ENCODE peak calls at places on chromosome 21, in five cellular contexts. I is effector memory CD4-positive, alpha-beta T cell; W is AG10803; G is GM12865; N is cardiac fibroblast. M is an unnamed sample.
A peak's percentile ranks its signal among the peaks of the same experiment; 100 is the strongest.

GRCh38 chr21:40846057-40846456 is 901 bp downstream of the DSCAM start:
- DNase-seq in I (no peak), W (no peak), G (no peak), N (no peak), M (no peak)

GRCh38 chr21:20551939-20552338 is 446.3 kb upstream of the NCAM2 start:
- DNase-seq in I (no peak), W (no peak), G (no peak), N (no peak), M (no peak)

GRCh38 chr21:18529253-18529652 is 125.7 kb upstream of the TMPRSS15 start:
- DNase-seq in I (no peak), W (peak; percentile 9), G (no peak), N (peak; percentile 6), M (no peak)

GRCh38 chr21:27584266-27584665 is 617.4 kb upstream of the ADAMTS5 start:
- DNase-seq in I (no peak), W (no peak), G (no peak), N (no peak), M (no peak)

GRCh38 chr21:14673649-14674048 is 127.5 kb upstream of the SAMSN1 start:
- DNase-seq in I (no peak), W (no peak), G (no peak), N (no peak), M (no peak)

GRCh38 chr21:43864313-43864805 is 664 bp upstream of the AGPAT3 start:
- DNase-seq in I (no peak), W (peak; percentile 45), G (peak; percentile 60), N (peak; percentile 31), M (no peak)

GRCh38 chr21:28207776-28208175 is 784.9 kb downstream of the LTN1 start:
- DNase-seq in I (no peak), W (peak; percentile 83), G (no peak), N (peak; percentile 74), M (no peak)

GRCh38 chr21:39852726-39853510 is 14.3 kb upstream of the PCP4 start:
- DNase-seq in I (no peak), W (no peak), G (no peak), N (no peak), M (no peak)

GRCh38 chr21:28311776-28312175 is 680.9 kb downstream of the LTN1 start:
- DNase-seq in I (no peak), W (no peak), G (no peak), N (no peak), M (no peak)

GRCh38 chr21:28822064-28822402 is 170.6 kb downstream of the LTN1 start:
- DNase-seq in I (no peak), W (no peak), G (no peak), N (no peak), M (no peak)

GRCh38 chr21:41521489-41522027 is 13.6 kb upstream of the TMPRSS2 start:
- DNase-seq in I (no peak), W (no peak), G (no peak), N (no peak), M (no peak)

GRCh38 chr21:46660505-46660904 is 25.0 kb downstream of the PRMT2 start:
- DNase-seq in I (no peak), W (no peak), G (no peak), N (no peak), M (no peak)

GRCh38 chr21:27513016-27513415 is 546.1 kb upstream of the ADAMTS5 start:
- DNase-seq in I (no peak), W (no peak), G (no peak), N (peak; percentile 67), M (no peak)

GRCh38 chr21:36463204-36463603 is 16.7 kb downstream of the CLDN14 start:
- DNase-seq in I (no peak), W (no peak), G (no peak), N (no peak), M (no peak)

GRCh38 chr21:17461014-17461413 is 51.8 kb upstream of the CXADR start:
- DNase-seq in I (no peak), W (peak; percentile 74), G (no peak), N (peak; percentile 91), M (no peak)

GRCh38 chr21:29436143-29436542 is 137.4 kb downstream of the BACH1 start:
- DNase-seq in I (peak; percentile 2), W (no peak), G (no peak), N (peak; percentile 90), M (no peak)

GRCh38 chr21:36509966-36510742 is 30.2 kb upstream of the CLDN14 start:
- DNase-seq in I (no peak), W (no peak), G (peak; percentile 71), N (no peak), M (no peak)

GRCh38 chr21:31560479-31560878 is 99.0 kb upstream of the SOD1 start:
- DNase-seq in I (no peak), W (no peak), G (no peak), N (no peak), M (peak; percentile 60)
- H3K4me3 ChIP-seq in I (no peak overlapping the region), W (no peak overlapping the region), G (no peak overlapping the region), N (no peak overlapping the region), M (no peak overlapping the region)

DNA sequence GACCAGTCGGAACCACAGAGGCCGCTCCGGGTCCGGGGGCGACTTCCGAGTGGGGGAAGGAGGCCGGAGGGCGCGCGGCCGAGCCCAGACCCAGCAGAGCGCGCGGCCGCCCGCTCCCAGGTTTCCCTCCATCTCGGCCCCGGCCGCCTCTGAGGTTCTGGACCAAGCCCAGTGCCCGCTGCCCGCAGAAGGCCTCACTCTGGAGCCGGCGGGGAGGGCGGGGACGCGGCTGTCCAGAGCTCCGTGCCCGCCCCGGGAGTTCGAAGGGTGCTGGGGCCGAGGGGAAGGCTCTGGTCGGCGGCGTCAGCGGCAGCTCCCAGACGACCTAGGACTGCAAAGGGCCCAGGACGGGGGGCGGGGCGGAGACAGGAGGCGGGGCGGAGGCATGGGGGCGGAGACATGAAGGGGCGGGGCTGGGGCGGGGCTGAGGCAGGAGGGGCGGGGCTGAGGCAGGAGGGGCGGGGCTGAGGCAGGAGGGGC is 48.0 kb upstream of the SLC19A1 start:
- DNase-seq in I (peak; percentile 67), W (peak; percentile 42), G (peak; percentile 71), N (peak; percentile 78), M (peak; percentile 84)
- H3K4me3 ChIP-seq in I (peak overlapping the region; percentile 55), W (peak overlapping the region; percentile 43), G (no peak overlapping the region), N (peak overlapping the region; percentile 54), M (no peak overlapping the region)

GRCh38 chr21:42652527-42653491 is 612 bp upstream of the PDE9A start:
- DNase-seq in I (no peak), W (peak; percentile 4), G (no peak), N (peak; percentile 61), M (peak; percentile 81)
- H3K4me3 ChIP-seq in I (peak overlapping the region; percentile 22), W (no peak overlapping the region), G (no peak overlapping the region), N (no peak overlapping the region), M (no peak overlapping the region)

GRCh38 chr21:33945652-33946270 is 30.2 kb upstream of the ATP5PO start:
- DNase-seq in I (no peak), W (no peak), G (no peak), N (no peak), M (no peak)
- H3K4me3 ChIP-seq in I (no peak overlapping the region), W (no peak overlapping the region), G (no peak overlapping the region), N (no peak overlapping the region), M (no peak overlapping the region)

GRCh38 chr21:26194326-26194725 is 23.8 kb upstream of the APP start:
- DNase-seq in I (no peak), W (peak; percentile 88), G (no peak), N (no peak), M (no peak)
- H3K4me3 ChIP-seq in I (no peak overlapping the region), W (peak overlapping the region; percentile 2), G (no peak overlapping the region), N (no peak overlapping the region), M (no peak overlapping the region)

GRCh38 chr21:44987886-44988606 is 48.2 kb downstream of the SLX9 start:
- DNase-seq in I (no peak), W (no peak), G (no peak), N (no peak), M (peak; percentile 41)

GRCh38 chr21:44987301-44987885 is 47.6 kb downstream of the SLX9 start:
- DNase-seq in I (no peak), W (no peak), G (no peak), N (no peak), M (peak; percentile 71)

GRCh38 chr21:44984792-44985440 is 45.1 kb downstream of the SLX9 start:
- DNase-seq in I (no peak), W (no peak), G (no peak), N (no peak), M (peak; percentile 80)

GRCh38 chr21:44985441-44986401 is 45.9 kb downstream of the SLX9 start:
- DNase-seq in I (no peak), W (no peak), G (no peak), N (no peak), M (peak; percentile 75)

DNA sequence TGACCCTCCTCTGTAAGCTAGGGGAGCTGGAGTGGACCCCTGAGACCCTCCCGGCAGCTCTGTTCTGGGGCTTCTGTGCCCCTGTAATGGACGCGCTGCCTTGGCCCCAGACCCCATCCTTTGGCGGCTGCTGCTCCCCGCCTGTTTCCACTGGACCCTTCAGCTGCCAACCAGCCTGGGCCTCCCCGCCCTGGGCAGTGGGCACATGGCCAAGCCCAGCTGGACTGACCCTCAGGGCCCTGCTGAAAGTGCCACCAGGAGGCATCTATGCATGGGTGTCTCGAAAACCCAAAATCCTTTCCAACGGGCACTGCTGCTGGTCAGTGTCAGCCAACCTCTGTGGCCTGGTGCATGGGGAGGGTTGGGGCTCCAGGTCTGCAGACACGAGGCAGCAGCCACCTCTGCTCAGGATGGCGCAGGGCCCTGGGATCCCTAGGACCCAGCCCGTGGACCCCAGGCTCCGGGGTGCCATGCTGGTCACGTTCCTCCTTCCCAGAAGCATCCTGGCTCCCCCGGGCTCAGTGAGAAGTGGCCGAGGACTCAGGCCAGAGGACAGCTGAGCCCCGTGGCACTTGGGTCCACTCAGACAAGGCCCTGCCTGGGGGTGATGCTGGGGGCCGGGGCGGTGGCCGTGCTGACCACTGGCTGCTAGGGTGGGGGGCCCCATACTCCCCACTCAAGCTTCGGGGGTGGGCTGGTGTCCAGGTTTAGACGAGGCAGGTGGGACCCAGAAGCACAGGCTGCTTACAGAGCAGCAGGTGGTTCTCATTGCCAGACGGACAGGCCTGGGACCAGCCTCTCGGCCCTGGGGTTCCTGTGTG is 46.9 kb downstream of the SLX9 start:
- DNase-seq in I (no peak), W (no peak), G (no peak), N (no peak), M (peak; percentile 82)
- H3K4me3 ChIP-seq in I (no peak overlapping the region), W (no peak overlapping the region), G (no peak overlapping the region), N (no peak overlapping the region), M (no peak overlapping the region)

DNA sequence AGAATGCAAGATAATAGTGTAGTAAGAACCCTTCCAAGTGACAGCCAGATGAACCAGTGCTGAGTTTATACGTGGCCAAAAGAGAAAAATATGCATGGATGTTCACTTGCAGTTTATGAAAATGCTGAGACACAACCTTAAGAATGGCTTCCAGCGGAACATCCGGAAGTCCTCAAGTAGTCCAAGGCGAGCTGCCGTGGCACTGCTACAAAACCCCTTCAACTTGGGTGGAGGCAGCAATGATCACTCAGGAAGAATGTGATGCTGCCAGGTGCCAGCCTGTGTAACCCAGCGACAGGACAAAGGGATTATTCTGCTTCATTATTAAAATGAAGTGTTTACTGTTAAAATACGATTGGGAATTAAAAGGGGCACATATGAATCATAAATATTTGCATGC is 179.6 kb downstream of the RUNX1 start:
- DNase-seq in I (no peak), W (peak; percentile 44), G (no peak), N (no peak), M (no peak)
- H3K4me3 ChIP-seq in I (no peak overlapping the region), W (no peak overlapping the region), G (no peak overlapping the region), N (no peak overlapping the region), M (no peak overlapping the region)

M was measured in aorta.